ENCODE peak calls at places on chromosomes 12 and 14, in ten cellular contexts. X, P, O, E, W, L, A, M, S and K are unnamed samples.

GRCh38 chr12:111056618-111057521 is 136.5 kb upstream of the MYL2 start:
- DNase-seq in X (no peak), S (peak), L (no peak), O (no peak), A (no peak), W (peak), M (no peak), E (peak), P (no peak), K (no peak)

GRCh38 chr12:106138646-106139421 is at the start of gene NUAK1:
- DNase-seq in X (peak), L (peak), W (peak), E (no peak), S (no peak), A (peak), M (no peak), O (no peak), P (peak), K (peak)

GRCh38 chr14:25680934-25681333 is 631.0 kb upstream of the STXBP6 start:
- DNase-seq in W (no peak), X (no peak), P (no peak), E (no peak), S (no peak), O (no peak), A (no peak), L (no peak), M (no peak), K (no peak)

GRCh38 chr12:108175310-108175709 is 46.2 kb downstream of the WSCD2 start:
- DNase-seq in W (peak), X (no peak), L (no peak), S (no peak), A (no peak), P (no peak), M (no peak), E (no peak), O (no peak), K (no peak)

GRCh38 chr12:116736962-116737773 is 701 bp downstream of the SPRING1 start:
- DNase-seq in M (no peak), A (peak), E (no peak), P (peak), W (no peak), L (no peak), S (no peak), X (no peak), O (no peak), K (no peak)

GRCh38 chr14:105116451-105117256 is 51.4 kb upstream of the GPR132 start:
- DNase-seq in P (no peak), X (no peak), M (no peak), E (no peak), A (no peak), L (no peak), O (no peak), S (no peak), W (no peak), K (no peak)

GRCh38 chr12:132886529-132887477 is 602 bp downstream of the CHFR start:
- DNase-seq in X (no peak), W (peak), O (no peak), A (peak), L (no peak), M (no peak), E (peak), S (no peak), P (no peak), K (no peak)

GRCh38 chr12:120596901-120597300 is 15.7 kb upstream of the POP5 start:
- DNase-seq in M (no peak), L (no peak), A (no peak), E (no peak), X (no peak), S (no peak), W (no peak), O (no peak), P (no peak), K (no peak)

GRCh38 chr12:124636138-124636968 is 68.9 kb upstream of the NCOR2 start:
- DNase-seq in M (peak), L (no peak), P (peak), A (peak), X (no peak), O (no peak), E (peak), W (peak), S (peak), K (no peak)

GRCh38 chr14:90580381-90581335 is 183.8 kb downstream of the CALM1 start:
- DNase-seq in P (no peak), L (no peak), E (no peak), S (no peak), O (no peak), W (no peak), M (no peak), X (peak), A (no peak), K (no peak)